ENCODE peak calls at places on chromosomes 12 and 14, in four cellular contexts. One of them, this sample, is unnamed.

GRCh38 chr14:95237956-95238355 is 80.6 kb upstream of the DICER1 start:
- DNase-seq in HCT116: no peak
- DNase-seq in A549: no peak
- DNase-seq in endothelial cell of umbilical vein: no peak
- DNase-seq in this sample: no peak

GRCh38 chr14:21089271-21089670 is 9.2 kb downstream of the ZNF219 start:
- DNase-seq in HCT116: no peak
- DNase-seq in A549: no peak
- DNase-seq in endothelial cell of umbilical vein: no peak
- DNase-seq in this sample: no peak

GRCh38 chr14:53979141-53979673 is 22.6 kb upstream of the BMP4 start:
- DNase-seq in HCT116: no peak
- DNase-seq in A549: no peak
- DNase-seq in endothelial cell of umbilical vein: no peak
- DNase-seq in this sample: no peak

GRCh38 chr14:105325303-105325702 is 10.8 kb downstream of the PACS2 start:
- DNase-seq in HCT116: no peak
- DNase-seq in A549: no peak
- DNase-seq in endothelial cell of umbilical vein: no peak
- DNase-seq in this sample: no peak

GRCh38 chr14:87014854-87015253 is 978.1 kb downstream of the GALC start:
- DNase-seq in HCT116: no peak
- DNase-seq in A549: no peak
- DNase-seq in endothelial cell of umbilical vein: no peak
- DNase-seq in this sample: no peak

GRCh38 chr12:30990316-30990715 is 63.8 kb downstream of the TSPAN11 start:
- DNase-seq in HCT116: no peak
- DNase-seq in A549: no peak
- DNase-seq in endothelial cell of umbilical vein: no peak
- DNase-seq in this sample: no peak

GRCh38 chr14:29243355-29243754 is 476.8 kb downstream of the FOXG1 start:
- DNase-seq in HCT116: no peak
- DNase-seq in A549: no peak
- DNase-seq in endothelial cell of umbilical vein: peak; percentile 33
- DNase-seq in this sample: no peak

GRCh38 chr14:33035795-33036194 is 97.1 kb downstream of the NPAS3 start:
- DNase-seq in HCT116: no peak
- DNase-seq in A549: no peak
- DNase-seq in endothelial cell of umbilical vein: no peak
- DNase-seq in this sample: no peak

GRCh38 chr14:92724516-92725340 is 23.7 kb downstream of the LGMN start:
- DNase-seq in HCT116: no peak
- DNase-seq in A549: no peak
- DNase-seq in endothelial cell of umbilical vein: no peak
- DNase-seq in this sample: peak; percentile 74

DNA sequence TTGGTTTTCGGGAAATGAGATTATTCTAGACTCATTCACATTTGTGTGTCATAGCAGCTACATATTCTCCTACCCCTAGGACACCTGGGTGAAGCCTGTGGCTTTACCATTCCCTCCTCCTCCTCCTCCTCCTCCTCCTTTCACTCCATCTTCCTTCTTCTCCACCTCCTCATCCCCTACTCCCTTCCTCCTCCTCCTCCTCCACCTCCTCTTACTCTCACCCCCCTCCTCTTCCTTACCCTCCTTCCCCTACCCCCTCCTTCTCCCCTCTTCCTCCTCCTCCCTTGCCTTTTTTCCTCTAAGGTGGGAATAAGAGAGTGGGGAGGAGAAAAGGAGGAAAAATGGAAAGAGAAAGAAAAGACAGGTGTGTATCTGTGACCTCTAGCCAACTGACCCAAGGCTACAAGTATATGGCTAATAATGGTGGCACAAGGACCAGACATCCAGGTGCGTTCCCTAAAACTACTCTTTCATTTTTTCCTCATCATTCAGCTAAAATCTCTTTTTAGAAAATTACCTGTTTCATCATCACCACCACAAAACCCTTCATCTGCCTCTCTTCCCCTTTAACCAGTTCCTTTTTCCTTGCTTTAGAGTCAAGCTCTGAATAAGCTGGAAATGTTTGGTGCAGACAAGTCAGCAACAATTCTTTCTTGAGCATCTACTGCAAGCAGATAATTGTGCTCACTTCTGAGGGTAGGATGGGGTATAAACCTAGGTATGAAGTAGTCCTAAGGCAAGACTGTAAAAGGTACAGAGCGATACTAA is 149.8 kb upstream of the FOXN3 start:
- DNase-seq in HCT116: no peak
- DNase-seq in A549: no peak
- DNase-seq in endothelial cell of umbilical vein: no peak
- DNase-seq in this sample: no peak
- TF ChIP-seq POLR2A in HCT116: no peak
- TF ChIP-seq POLR2A in A549: no peak
- TF ChIP-seq POLR2A in endothelial cell of umbilical vein: no peak
- TF ChIP-seq POLR2A in this sample: no peak

GRCh38 chr12:124693356-124693755 is 125.9 kb upstream of the NCOR2 start:
- DNase-seq in HCT116: no peak
- DNase-seq in A549: no peak
- DNase-seq in endothelial cell of umbilical vein: no peak
- DNase-seq in this sample: no peak

GRCh38 chr12:124689585-124689984 is 122.2 kb upstream of the NCOR2 start:
- DNase-seq in HCT116: no peak
- DNase-seq in A549: no peak
- DNase-seq in endothelial cell of umbilical vein: no peak
- DNase-seq in this sample: no peak

GRCh38 chr12:124694250-124694649 is 126.8 kb upstream of the NCOR2 start:
- DNase-seq in HCT116: no peak
- DNase-seq in A549: no peak
- DNase-seq in endothelial cell of umbilical vein: no peak
- DNase-seq in this sample: no peak

GRCh38 chr12:124692443-124692842 is 125.0 kb upstream of the NCOR2 start:
- DNase-seq in HCT116: no peak
- DNase-seq in A549: no peak
- DNase-seq in endothelial cell of umbilical vein: no peak
- DNase-seq in this sample: no peak

GRCh38 chr12:124691429-124691828 is 124.0 kb upstream of the NCOR2 start:
- DNase-seq in HCT116: no peak
- DNase-seq in A549: no peak
- DNase-seq in endothelial cell of umbilical vein: no peak
- DNase-seq in this sample: no peak
- H3K4me3 ChIP-seq in HCT116: no peak overlapping the region
- H3K4me3 ChIP-seq in A549: no peak overlapping the region
- H3K4me3 ChIP-seq in endothelial cell of umbilical vein: no peak overlapping the region
- H3K4me3 ChIP-seq in this sample: no peak overlapping the region

GRCh38 chr14:81102217-81102616 is 118.5 kb downstream of the GTF2A1 start:
- DNase-seq in HCT116: no peak
- DNase-seq in A549: no peak
- DNase-seq in endothelial cell of umbilical vein: no peak
- DNase-seq in this sample: no peak

GRCh38 chr14:81110186-81110585 is 110.6 kb downstream of the GTF2A1 start:
- DNase-seq in HCT116: no peak
- DNase-seq in A549: no peak
- DNase-seq in endothelial cell of umbilical vein: no peak
- DNase-seq in this sample: no peak

GRCh38 chr14:81103443-81103842 is 117.3 kb downstream of the GTF2A1 start:
- DNase-seq in HCT116: no peak
- DNase-seq in A549: no peak
- DNase-seq in endothelial cell of umbilical vein: no peak
- DNase-seq in this sample: no peak

GRCh38 chr14:81105378-81105777 is 115.4 kb downstream of the GTF2A1 start:
- DNase-seq in HCT116: no peak
- DNase-seq in A549: no peak
- DNase-seq in endothelial cell of umbilical vein: no peak
- DNase-seq in this sample: no peak
- H3K27ac ChIP-seq in HCT116: no peak overlapping the region
- H3K27ac ChIP-seq in A549: no peak overlapping the region
- H3K27ac ChIP-seq in endothelial cell of umbilical vein: no peak overlapping the region
- H3K27ac ChIP-seq in this sample: no peak overlapping the region

GRCh38 chr12:52242442-52243263 is 9.6 kb downstream of the KRT7 start:
- DNase-seq in HCT116: no peak
- DNase-seq in A549: no peak
- DNase-seq in endothelial cell of umbilical vein: no peak
- DNase-seq in this sample: no peak

GRCh38 chr12:52244615-52244994 is 11.6 kb downstream of the KRT7 start:
- DNase-seq in HCT116: no peak
- DNase-seq in A549: no peak
- DNase-seq in endothelial cell of umbilical vein: no peak
- DNase-seq in this sample: no peak

GRCh38 chr12:52243264-52243773 is 10.3 kb downstream of the KRT7 start:
- DNase-seq in HCT116: no peak
- DNase-seq in A549: no peak
- DNase-seq in endothelial cell of umbilical vein: peak; percentile 40
- DNase-seq in this sample: peak; percentile 83

GRCh38 chr12:52245259-52245961 is 12.4 kb downstream of the KRT7 start:
- DNase-seq in HCT116: no peak
- DNase-seq in A549: no peak
- DNase-seq in endothelial cell of umbilical vein: no peak
- DNase-seq in this sample: no peak

DNA sequence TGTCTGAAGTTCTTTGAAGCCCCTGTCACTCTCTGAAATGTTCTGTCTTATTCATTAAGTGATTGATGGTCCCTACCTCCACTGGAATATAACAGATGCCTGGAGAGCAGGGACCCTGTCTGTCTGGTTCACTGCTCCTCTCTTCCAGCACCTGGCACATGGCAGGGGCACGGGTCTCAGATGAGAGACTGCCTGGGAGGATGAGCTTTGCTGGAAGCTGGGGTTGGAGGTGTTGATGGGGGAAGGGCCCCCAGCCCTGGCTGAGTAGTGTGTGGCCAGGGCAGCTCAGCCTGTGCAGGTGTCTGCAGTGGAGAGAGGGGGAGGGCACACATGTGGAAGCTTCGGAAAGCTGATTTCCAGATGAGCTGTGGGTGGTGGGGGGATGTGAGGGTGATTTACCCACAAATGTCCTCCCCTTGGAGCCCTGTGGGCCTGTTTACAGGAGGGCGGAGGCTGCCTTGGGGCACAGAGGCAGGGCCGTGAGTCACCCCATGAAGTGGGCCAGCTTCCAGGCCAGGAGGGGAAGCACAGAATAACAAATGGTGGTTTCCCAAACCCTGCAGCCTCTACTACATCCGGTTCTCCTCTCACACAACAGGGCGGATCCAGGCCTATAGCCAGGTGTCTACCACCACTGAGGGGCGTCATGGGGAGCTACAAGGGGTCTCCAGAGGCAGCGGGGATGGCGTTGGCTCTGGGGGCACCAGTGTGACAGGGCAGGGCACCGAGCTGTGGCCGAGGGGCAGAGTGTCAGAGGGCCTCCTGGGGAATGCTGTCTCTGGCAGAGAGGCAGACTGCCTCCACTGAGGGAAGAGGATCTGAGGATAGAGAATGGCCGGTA is 11.0 kb downstream of the KRT7 start:
- DNase-seq in HCT116: no peak
- DNase-seq in A549: peak; percentile 93
- DNase-seq in endothelial cell of umbilical vein: peak; percentile 84
- DNase-seq in this sample: peak; percentile 93
- TF ChIP-seq POLR2A in HCT116: no peak
- TF ChIP-seq POLR2A in A549: no peak
- TF ChIP-seq POLR2A in endothelial cell of umbilical vein: peak; percentile 23
- TF ChIP-seq POLR2A in this sample: peak; percentile 33

This sample was measured in prostate gland.